ENCODE peak calls at places on chromosomes 12 and 14, in four cellular contexts. J is prostate gland, L is uterus, A is Panc1. P is an unnamed sample.

GRCh38 chr12:99043319-99043914 is 398.3 kb downstream of the APAF1 start:
- DNase-seq in J (peak), L (peak), A (peak), P (no peak)

GRCh38 chr14:59632381-59632780 is 55.8 kb upstream of the CCDC175 start:
- DNase-seq in J (peak), L (no peak), A (no peak), P (no peak)

GRCh38 chr12:130568546-130568945 is 147.6 kb downstream of the RIMBP2 start:
- DNase-seq in J (no peak), L (no peak), A (no peak), P (no peak)

GRCh38 chr14:103121161-103121845 is 2.0 kb upstream of the TNFAIP2 start:
- DNase-seq in J (no peak), L (peak), A (no peak), P (peak)

GRCh38 chr12:98154850-98155249 is 360.5 kb upstream of the TMPO start:
- DNase-seq in J (peak), L (no peak), A (no peak), P (no peak)

GRCh38 chr12:52434096-52434733 is at the start of gene KRT75:
- DNase-seq in J (no peak), L (no peak), A (peak), P (peak)

GRCh38 chr12:22856120-22856699 is 231.2 kb downstream of the ETNK1 start:
- DNase-seq in J (no peak), L (no peak), A (peak), P (no peak)

GRCh38 chr14:95023115-95023514 is 134.2 kb downstream of the DICER1 start:
- DNase-seq in J (no peak), L (no peak), A (no peak), P (no peak)

GRCh38 chr12:41596190-41596589 is 408.1 kb downstream of the PDZRN4 start:
- DNase-seq in J (no peak), L (no peak), A (no peak), P (no peak)

GRCh38 chr12:56151672-56152131 is 685 bp upstream of the MYL6B start:
- DNase-seq in J (peak), L (no peak), A (peak), P (no peak)

GRCh38 chr14:88986146-88986841 is 161.8 kb downstream of the TTC8 start:
- DNase-seq in J (no peak), L (no peak), A (no peak), P (no peak)

GRCh38 chr12:1262008-1262407 is 271.0 kb downstream of the ERC1 start:
- DNase-seq in J (no peak), L (no peak), A (no peak), P (no peak)

GRCh38 chr12:39277416-39277815 is 165.5 kb downstream of the KIF21A start:
- DNase-seq in J (no peak), L (no peak), A (no peak), P (no peak)

GRCh38 chr14:55948399-55948798 is 169.8 kb upstream of the PELI2 start:
- DNase-seq in J (no peak), L (no peak), A (no peak), P (no peak)

GRCh38 chr14:23577004-23577681 is 1.4 kb downstream of the JPH4 start:
- DNase-seq in J (no peak), L (no peak), A (no peak), P (no peak)
- H3K4me3 ChIP-seq in J (peak), L (peak), A (peak), P (peak)

GRCh38 chr14:79028281-79028680 is 858.1 kb downstream of the NRXN3 start:
- DNase-seq in J (no peak), L (no peak), A (no peak), P (no peak)
- H3K27ac ChIP-seq in J (no peak), L (no peak), A (no peak), P (no peak)

DNA sequence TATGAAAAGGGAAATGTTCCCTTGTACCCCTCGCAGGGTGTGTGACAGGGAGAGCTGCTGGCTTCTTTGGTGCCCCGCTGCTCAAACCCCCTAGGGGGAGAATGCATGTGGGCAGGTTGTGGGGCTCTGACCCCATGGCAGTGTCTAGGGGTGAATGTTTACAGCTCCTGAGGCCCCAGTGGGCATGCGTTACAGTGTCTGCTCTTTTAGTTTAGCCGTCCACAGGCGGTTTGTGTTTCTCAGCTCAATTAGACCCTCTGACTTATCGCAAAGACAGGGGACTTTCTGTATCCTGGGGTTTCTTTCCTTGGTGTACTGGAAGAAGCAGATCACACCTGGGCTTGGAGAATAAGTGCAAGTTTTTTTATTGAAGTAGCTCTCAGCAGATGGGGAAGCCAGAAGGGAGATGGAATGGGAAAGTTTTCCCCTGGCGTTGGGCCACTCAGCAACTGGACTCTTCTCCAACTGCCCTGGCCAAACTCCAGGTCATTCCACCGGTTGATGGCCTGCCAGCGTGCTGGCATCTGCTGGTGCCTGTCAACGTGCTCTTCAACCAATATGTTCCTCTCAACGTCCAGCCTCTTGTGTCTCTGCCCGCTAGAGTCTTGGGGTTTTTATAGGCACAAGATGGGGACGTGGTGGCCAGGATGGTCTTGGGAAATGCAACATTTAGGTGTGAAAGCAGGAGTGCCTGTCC is 720.9 kb downstream of the FSCB start:
- DNase-seq in J (no peak), L (no peak), A (no peak), P (no peak)
- H3K4me3 ChIP-seq in J (no peak), L (no peak), A (no peak), P (no peak)

GRCh38 chr12:59652098-59652497 is 56.3 kb downstream of the SLC16A7 start:
- DNase-seq in J (no peak), L (no peak), A (no peak), P (no peak)
- H3K27ac ChIP-seq in J (no peak), L (no peak), A (no peak), P (no peak)

GRCh38 chr12:96501908-96502307 is 12.5 kb downstream of the CFAP54 start:
- DNase-seq in J (no peak), L (no peak), A (no peak), P (no peak)

GRCh38 chr12:96501139-96501741 is 11.9 kb downstream of the CFAP54 start:
- DNase-seq in J (peak), L (peak), A (no peak), P (no peak)

GRCh38 chr12:96502477-96502876 is 13.1 kb downstream of the CFAP54 start:
- DNase-seq in J (no peak), L (no peak), A (no peak), P (no peak)

GRCh38 chr12:96502949-96503532 is 13.7 kb downstream of the CFAP54 start:
- DNase-seq in J (no peak), L (no peak), A (no peak), P (no peak)

DNA sequence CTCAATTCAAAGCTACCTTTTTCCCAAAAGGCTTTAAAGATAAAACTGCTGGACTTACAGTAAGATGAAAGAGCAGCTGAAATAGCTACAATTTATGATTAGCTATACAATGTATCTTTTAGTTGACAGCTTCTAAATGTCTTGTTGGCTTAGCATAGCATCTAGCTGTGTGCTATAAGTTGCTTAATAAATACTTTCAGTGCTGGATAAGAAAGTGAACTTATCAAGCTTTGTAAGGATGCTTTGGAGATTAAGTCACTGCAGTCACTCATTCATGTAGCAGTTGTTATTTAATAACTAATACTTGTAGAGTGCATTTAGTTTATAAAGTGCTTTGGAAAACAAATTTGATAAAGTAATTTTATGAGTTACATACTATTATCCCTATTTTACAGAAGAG is 14.6 kb downstream of the CFAP54 start:
- DNase-seq in J (no peak), L (no peak), A (no peak), P (no peak)
- H3K4me3 ChIP-seq in J (no peak), L (no peak), A (no peak), P (no peak)

GRCh38 chr12:103399986-103400385 is 95.8 kb downstream of the C12orf42 start:
- DNase-seq in J (no peak), L (no peak), A (no peak), P (no peak)
- H3K27ac ChIP-seq in J (no peak), L (no peak), A (no peak), P (no peak)

GRCh38 chr12:54370218-54370730 is 6.0 kb upstream of the GPR84 start:
- DNase-seq in J (peak), L (peak), A (no peak), P (peak)
- H3K4me3 ChIP-seq in J (peak), L (peak), A (peak), P (peak)

GRCh38 chr12:3901116-3901515 is 27.9 kb upstream of the PARP11 start:
- DNase-seq in J (no peak), L (no peak), A (no peak), P (no peak)

GRCh38 chr12:3904999-3905398 is 31.8 kb upstream of the PARP11 start:
- DNase-seq in J (no peak), L (no peak), A (no peak), P (no peak)

DNA sequence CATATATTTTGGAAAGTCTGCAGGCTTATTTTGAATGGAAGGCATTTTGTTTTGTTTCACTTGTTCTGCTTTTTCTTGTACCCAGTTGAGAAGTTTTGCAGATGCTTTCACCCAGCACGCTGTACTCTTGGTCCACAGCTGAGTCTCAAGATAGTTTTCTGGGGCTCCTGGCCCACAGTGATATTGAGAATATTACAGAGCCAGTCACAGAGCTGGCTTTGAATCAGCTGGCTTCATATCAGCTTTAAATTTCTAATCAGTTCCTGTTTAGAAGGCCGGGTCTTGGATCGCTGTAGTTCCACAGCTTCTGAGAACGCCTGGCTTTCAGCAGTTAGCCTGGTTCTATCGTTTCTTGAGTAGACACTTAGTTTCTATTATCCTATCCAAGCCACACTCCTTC is 32.5 kb upstream of the PARP11 start:
- DNase-seq in J (no peak), L (no peak), A (no peak), P (no peak)
- H3K27ac ChIP-seq in J (no peak), L (no peak), A (no peak), P (no peak)

GRCh38 chr12:110039085-110039807 is 9.1 kb downstream of the C12orf76 start:
- DNase-seq in J (peak), L (no peak), A (peak), P (no peak)
- H3K4me3 ChIP-seq in J (no peak), L (no peak), A (no peak), P (no peak)